ENCODE peak calls at places on chromosomes 3 and 15, in four cellular contexts. N is activated CD4-positive, CD25-positive, alpha-beta regulatory T cell treated with anti-CD3 and anti-CD28 coated beads, Interleukin-2, amount 50 U/mL, for 72 hours; E is memory B cell; U is mesothelial cell of epicardium. R is an unnamed sample.

GRCh38 chr15:101213570-101213969 is 38.3 kb downstream of the CHSY1 start:
- DNase-seq in E (no peak), N (no peak), U (no peak), R (no peak)

GRCh38 chr15:64334530-64334929 is 21.4 kb downstream of the CSNK1G1 start:
- DNase-seq in U (no peak), N (no peak), E (no peak), R (no peak)

GRCh38 chr3:194254032-194254431 is 97.1 kb downstream of the CPN2 start:
- DNase-seq in N (no peak), E (no peak), U (no peak), R (no peak)

GRCh38 chr3:130838898-130839572 is 54.8 kb upstream of the ATP2C1 start:
- DNase-seq in E (no peak), N (no peak), U (no peak), R (no peak)

GRCh38 chr15:88636039-88636438 is 2.8 kb upstream of the ISG20 start:
- DNase-seq in E (no peak), U (no peak), N (peak), R (no peak)

GRCh38 chr3:150889105-150889504 is 16.1 kb downstream of the MINDY4B start:
- DNase-seq in U (no peak), E (no peak), N (no peak), R (no peak)

GRCh38 chr3:48690846-48691458 is 5.2 kb upstream of the NCKIPSD start:
- DNase-seq in U (no peak), E (no peak), N (no peak), R (no peak)

GRCh38 chr3:106610362-106610997 is 741.7 kb upstream of the CBLB start:
- DNase-seq in N (no peak), U (no peak), E (no peak), R (peak)

GRCh38 chr3:72517804-72518442 is 330.3 kb downstream of the SHQ1 start:
- DNase-seq in E (no peak), U (no peak), N (no peak), R (peak)

GRCh38 chr15:99435761-99436346 is 129.9 kb upstream of the MEF2A start:
- DNase-seq in N (no peak), U (no peak), E (no peak), R (no peak)